ENCODE peak calls at places on chromosome 5, in six cellular contexts. J is kidney; B is CD4-positive, CD25-positive, alpha-beta regulatory T cell; O is iPS DF 6.9; P is neural progenitor cell; I is mammary epithelial cell. V is an unnamed sample.

GRCh38 chr5:172245046-172245445 is 38.5 kb downstream of the UBTD2 start:
- DNase-seq in J (no peak), B (no peak), O (no peak), P (no peak), I (no peak), V (no peak)

GRCh38 chr5:80479713-80480112 is 8.2 kb upstream of the FAM151B start:
- DNase-seq in J (no peak), B (no peak), O (no peak), P (no peak), I (peak; percentile 16), V (peak; percentile 52)

GRCh38 chr5:133265720-133266575 is 214.1 kb downstream of the HSPA4 start:
- DNase-seq in J (no peak), B (no peak), O (no peak), P (no peak), I (no peak), V (no peak)

GRCh38 chr5:172881691-172882370 is 47.8 kb downstream of the ERGIC1 start:
- DNase-seq in J (no peak), B (no peak), O (no peak), P (no peak), I (no peak), V (no peak)

GRCh38 chr5:78621269-78621871 is 27.2 kb downstream of the LHFPL2 start:
- DNase-seq in J (no peak), B (no peak), O (no peak), P (no peak), I (no peak), V (no peak)

GRCh38 chr5:370311-370958 is 48.9 kb downstream of the AHRR start:
- DNase-seq in J (peak; percentile 54), B (no peak), O (no peak), P (no peak), I (no peak), V (no peak)

GRCh38 chr5:56829137-56829536 is 13.8 kb downstream of the MAP3K1 start:
- DNase-seq in J (no peak), B (peak; percentile 48), O (no peak), P (no peak), I (peak; percentile 17), V (no peak)

GRCh38 chr5:60842859-60843692 is 993 bp downstream of the ELOVL7 start:
- DNase-seq in J (no peak), B (no peak), O (no peak), P (peak; percentile 24), I (peak; percentile 58), V (peak; percentile 73)

GRCh38 chr5:55303238-55303690 is 4.2 kb downstream of the DHX29 start:
- DNase-seq in J (no peak), B (no peak), O (no peak), P (no peak), I (peak; percentile 82), V (no peak)

GRCh38 chr5:55306641-55307382 is 682 bp downstream of the DHX29 start:
- DNase-seq in J (no peak), B (no peak), O (no peak), P (no peak), I (peak; percentile 23), V (no peak)

GRCh38 chr5:55304584-55304983 is 2.9 kb downstream of the DHX29 start:
- DNase-seq in J (no peak), B (no peak), O (no peak), P (no peak), I (no peak), V (no peak)

GRCh38 chr5:55307383-55308253 is at the start of the genes DHX29 and MTREX:
- DNase-seq in J (peak; percentile 97), B (peak; percentile 92), O (peak; percentile 73), P (peak; percentile 96), I (peak; percentile 91), V (peak; percentile 94)

GRCh38 chr5:55308254-55308836 is 556 bp downstream of the MTREX start:
- DNase-seq in J (no peak), B (no peak), O (no peak), P (no peak), I (peak; percentile 35), V (no peak)
- H3K4me1 ChIP-seq in J (peaks cover 29% of the 10 kb centered on the region), B (peaks cover 61% of the 10 kb centered on the region), O (no peaks in the 10 kb centered on the region), P (peaks cover 27% of the 10 kb centered on the region), I (peaks cover 24% of the 10 kb centered on the region), V (peaks cover 18% of the 10 kb centered on the region)

GRCh38 chr5:174717826-174718455 is 6.4 kb upstream of the MSX2 start:
- DNase-seq in J (no peak), B (no peak), O (no peak), P (no peak), I (peak; percentile 8), V (peak; percentile 12)
- H3K4me1 ChIP-seq in J (no peaks in the 10 kb centered on the region), B (no peaks in the 10 kb centered on the region), O (peaks cover 3% of the 10 kb centered on the region), P (peaks cover 31% of the 10 kb centered on the region), I (no peaks in the 10 kb centered on the region), V (peaks cover 40% of the 10 kb centered on the region)

DNA sequence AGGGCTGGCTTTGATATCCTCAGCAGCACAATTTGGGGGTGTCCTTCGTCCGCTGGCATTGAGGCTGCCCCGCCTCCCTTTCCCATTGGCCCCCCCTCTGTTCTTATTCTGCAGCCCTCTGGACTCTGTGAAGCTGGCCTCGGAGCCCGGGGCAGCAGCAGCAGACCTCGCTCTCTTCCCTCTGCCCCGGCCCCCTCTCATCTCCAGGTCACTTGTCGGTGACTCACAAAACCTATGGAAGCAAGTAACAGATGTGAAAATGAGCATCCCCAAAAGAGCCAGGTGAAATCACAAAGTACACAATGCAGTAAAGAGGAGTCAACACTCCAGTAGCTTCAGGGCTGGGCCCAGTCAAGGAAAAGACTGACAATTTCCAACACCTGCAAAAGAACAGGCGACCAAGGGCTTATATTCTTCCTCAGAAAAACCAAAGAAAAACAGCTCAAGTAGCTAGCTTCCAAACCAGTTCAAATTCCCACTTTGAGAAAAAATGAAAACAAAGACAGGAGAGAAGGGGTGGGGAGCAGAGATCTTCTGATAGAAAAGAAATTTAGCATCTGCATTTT is 97.5 kb downstream of the ZNF608 start:
- DNase-seq in J (no peak), B (no peak), O (no peak), P (no peak), I (no peak), V (no peak)
- H3K4me1 ChIP-seq in J (peaks cover 36% of the 10 kb centered on the region), B (peaks cover 23% of the 10 kb centered on the region), O (peaks cover 7% of the 10 kb centered on the region), P (peaks cover 61% of the 10 kb centered on the region), I (peaks cover 59% of the 10 kb centered on the region), V (peaks cover 46% of the 10 kb centered on the region)

DNA sequence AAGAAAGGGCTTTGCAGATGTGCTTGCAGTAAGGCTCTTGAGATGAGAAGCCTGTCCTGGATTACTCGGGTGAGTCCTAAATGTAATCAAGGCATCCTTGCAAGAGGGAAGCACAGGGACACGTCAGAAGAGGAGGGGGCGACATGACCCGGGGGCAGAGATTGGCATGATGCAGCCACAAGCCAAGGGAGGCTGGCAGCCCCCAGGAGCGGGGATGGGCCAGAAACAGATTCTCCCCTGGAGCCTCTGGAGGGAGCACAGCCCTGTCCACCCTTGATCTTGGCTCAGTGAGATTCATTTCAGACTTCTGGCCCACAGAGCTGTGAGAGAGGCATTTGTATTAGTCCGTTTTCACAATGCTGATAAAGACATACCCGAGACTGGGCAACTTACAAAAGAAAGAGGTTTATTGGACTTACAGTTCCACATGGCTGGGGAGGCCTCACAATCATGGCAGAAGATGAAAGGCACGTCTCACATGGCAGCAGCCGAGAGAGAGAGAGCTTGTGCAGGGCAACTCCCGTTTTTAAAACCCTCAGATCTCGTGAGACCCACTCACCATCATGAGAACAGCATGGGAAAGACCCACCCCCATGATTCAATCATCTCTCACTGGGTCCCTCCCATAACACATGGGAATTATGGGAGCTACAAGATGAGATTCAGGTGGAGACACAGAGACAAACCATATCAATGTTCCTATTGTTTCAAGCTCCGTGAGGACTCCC is 76.1 kb downstream of the ADAMTS2 start:
- DNase-seq in J (no peak), B (no peak), O (no peak), P (no peak), I (no peak), V (no peak)
- H3K4me1 ChIP-seq in J (no peaks in the 10 kb centered on the region), B (no peaks in the 10 kb centered on the region), O (peaks cover 5% of the 10 kb centered on the region), P (peaks cover 16% of the 10 kb centered on the region), I (no peaks in the 10 kb centered on the region), V (no peaks in the 10 kb centered on the region)

GRCh38 chr5:146796144-146796543 is 82.4 kb downstream of the PPP2R2B start:
- DNase-seq in J (no peak), B (no peak), O (no peak), P (no peak), I (no peak), V (no peak)
- H3K4me1 ChIP-seq in J (no peaks in the 10 kb centered on the region), B (peaks cover 15% of the 10 kb centered on the region), O (peaks cover 3% of the 10 kb centered on the region), P (peaks cover 77% of the 10 kb centered on the region), I (no peaks in the 10 kb centered on the region), V (peaks cover 57% of the 10 kb centered on the region)

GRCh38 chr5:177387405-177387804 is 3.2 kb downstream of the SLC34A1 start:
- DNase-seq in J (no peak), B (no peak), O (no peak), P (no peak), I (no peak), V (no peak)
- H3K4me1 ChIP-seq in J (no peaks in the 10 kb centered on the region), B (peaks cover 30% of the 10 kb centered on the region), O (no peaks in the 10 kb centered on the region), P (no peaks in the 10 kb centered on the region), I (peaks cover 29% of the 10 kb centered on the region), V (no peaks in the 10 kb centered on the region)

DNA sequence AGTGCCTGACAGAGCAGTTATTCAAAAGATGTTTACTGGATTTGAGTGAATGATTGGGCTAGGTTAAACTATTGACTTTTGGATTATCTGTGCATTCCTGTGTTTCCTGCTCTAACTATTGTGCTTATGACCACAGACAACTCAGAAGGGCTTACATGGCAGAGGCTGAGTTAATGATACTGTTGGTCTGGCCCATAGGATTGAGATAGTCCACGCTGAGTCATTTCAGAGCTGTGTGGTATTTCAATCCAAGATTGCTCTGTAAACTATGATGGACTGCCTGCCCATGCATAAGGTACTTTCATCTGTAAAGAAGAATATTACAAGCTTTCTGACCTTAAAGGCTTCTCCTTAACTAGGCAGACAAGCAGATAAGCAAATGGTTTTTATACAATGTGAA is 49.1 kb upstream of the SLIT3 start:
- DNase-seq in J (no peak), B (no peak), O (no peak), P (no peak), I (peak; percentile 82), V (no peak)
- H3K4me1 ChIP-seq in J (no peaks in the 10 kb centered on the region), B (no peaks in the 10 kb centered on the region), O (no peaks in the 10 kb centered on the region), P (no peaks in the 10 kb centered on the region), I (peaks cover 46% of the 10 kb centered on the region), V (no peaks in the 10 kb centered on the region)

DNA sequence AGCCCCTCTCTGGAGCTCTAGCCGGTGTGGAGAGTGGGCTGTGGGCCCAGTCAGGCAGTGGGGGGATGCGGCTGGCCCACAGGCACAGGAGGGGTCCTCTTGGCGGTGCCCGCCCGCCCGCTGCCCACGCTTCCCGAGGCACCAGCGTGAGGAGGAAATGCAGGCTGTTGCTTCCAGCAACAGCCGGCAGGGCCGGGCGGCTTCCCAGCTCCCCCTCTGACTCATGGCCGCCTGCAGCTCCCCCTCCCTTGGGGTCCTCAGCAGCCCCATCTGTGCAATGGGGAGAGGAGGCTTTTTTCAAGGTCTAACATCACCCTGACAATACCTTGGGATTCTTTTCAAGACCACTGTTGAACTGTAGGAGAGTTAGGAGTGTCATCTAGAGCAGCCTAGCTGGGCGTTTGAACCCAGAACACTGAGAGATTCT is 10.4 kb downstream of the CXXC5 start:
- DNase-seq in J (no peak), B (no peak), O (no peak), P (no peak), I (no peak), V (no peak)
- H3K4me1 ChIP-seq in J (peaks cover 83% of the 10 kb centered on the region), B (no peaks in the 10 kb centered on the region), O (peaks cover 49% of the 10 kb centered on the region), P (peaks cover 56% of the 10 kb centered on the region), I (peaks cover 75% of the 10 kb centered on the region), V (peaks cover 63% of the 10 kb centered on the region)